ENCODE peak calls at places on chromosomes 16 and 17, in four cellular contexts. K, J, V and M are unnamed samples.

GRCh38 chr16:57647136-57647875 is 18.9 kb downstream of the ADGRG1 start:
- DNase-seq in K (no peak), J (no peak), V (no peak), M (no peak)

GRCh38 chr16:24668481-24669001 is 60.9 kb upstream of the TNRC6A start:
- DNase-seq in K (no peak), J (peak), V (no peak), M (no peak)

GRCh38 chr17:63279498-63280230 is 166.4 kb downstream of the CYB561 start:
- DNase-seq in K (no peak), J (peak), V (no peak), M (no peak)

GRCh38 chr16:78096386-78096785 is 3.1 kb upstream of the WWOX start:
- DNase-seq in K (no peak), J (no peak), V (no peak), M (no peak)

GRCh38 chr17:20226814-20227482 is 217.8 kb downstream of the SPECC1 start:
- DNase-seq in K (peak), J (peak), V (peak), M (no peak)

GRCh38 chr17:29617125-29617480 is 5.6 kb downstream of the CORO6 start:
- DNase-seq in K (peak), J (no peak), V (no peak), M (no peak)

GRCh38 chr16:10938844-10939648 is 3.2 kb downstream of the DEXI start:
- DNase-seq in K (no peak), J (no peak), V (no peak), M (no peak)

GRCh38 chr17:69457603-69458002 is 43.1 kb downstream of the MAP2K6 start:
- DNase-seq in K (no peak), J (no peak), V (no peak), M (no peak)

GRCh38 chr17:2724783-2725164 is 13.2 kb upstream of the CLUH start:
- DNase-seq in K (no peak), J (no peak), V (no peak), M (no peak)

GRCh38 chr17:43314582-43314981 is 80.8 kb upstream of the RNU2-1 start:
- DNase-seq in K (no peak), J (no peak), V (no peak), M (no peak)

GRCh38 chr17:8332688-8333087 is 7.0 kb upstream of the ODF4 start:
- DNase-seq in K (peak), J (no peak), V (no peak), M (no peak)

GRCh38 chr17:1764274-1764673 is 2.4 kb downstream of the SERPINF1 start:
- DNase-seq in K (peak), J (peak), V (no peak), M (no peak)

GRCh38 chr17:74361613-74362391 is at the start of gene BTBD17:
- DNase-seq in K (no peak), J (no peak), V (peak), M (no peak)

GRCh38 chr17:33521784-33522183 is 228.7 kb upstream of the ASIC2 start:
- DNase-seq in K (no peak), J (no peak), V (no peak), M (no peak)

GRCh38 chr16:48523415-48524204 is 86.4 kb downstream of the N4BP1 start:
- DNase-seq in K (no peak), J (no peak), V (no peak), M (no peak)

GRCh38 chr16:87234601-87235000 is 82.6 kb downstream of the C16orf95 start:
- DNase-seq in K (no peak), J (no peak), V (no peak), M (no peak)

GRCh38 chr17:14068542-14069250 is 608 bp upstream of the COX10 start:
- DNase-seq in K (no peak), J (no peak), V (no peak), M (no peak)

GRCh38 chr17:40517286-40517662 is 15.9 kb upstream of the TNS4 start:
- DNase-seq in K (peak), J (no peak), V (no peak), M (no peak)

GRCh38 chr17:17888821-17889220 is 52.0 kb upstream of the SREBF1 start:
- DNase-seq in K (no peak), J (no peak), V (no peak), M (no peak)

GRCh38 chr17:12180644-12181261 is 160.1 kb downstream of the MAP2K4 start:
- DNase-seq in K (no peak), J (peak), V (no peak), M (peak)

GRCh38 chr17:9356488-9356911 is 219.1 kb downstream of the STX8 start:
- DNase-seq in K (no peak), J (no peak), V (no peak), M (no peak)

GRCh38 chr17:42553866-42554249 is 1.1 kb downstream of the HSD17B1 start:
- DNase-seq in K (no peak), J (no peak), V (no peak), M (no peak)

GRCh38 chr17:11797803-11798202 is 199.5 kb downstream of the ZNF18 start:
- DNase-seq in K (no peak), J (no peak), V (no peak), M (no peak)

GRCh38 chr17:31686495-31686894 is 172.5 kb downstream of the COPRS start:
- DNase-seq in K (no peak), J (no peak), V (no peak), M (no peak)

GRCh38 chr16:13264749-13265552 is 363.6 kb downstream of the SHISA9 start:
- DNase-seq in K (no peak), J (no peak), V (no peak), M (no peak)

GRCh38 chr17:64178011-64178825 is 48.3 kb upstream of the ERN1 start:
- DNase-seq in K (no peak), J (no peak), V (no peak), M (no peak)

GRCh38 chr17:64216030-64216384 is 47.1 kb downstream of the TEX2 start:
- DNase-seq in K (no peak), J (no peak), V (no peak), M (no peak)

GRCh38 chr16:75266738-75267630 is 15.6 kb upstream of the BCAR1 start:
- DNase-seq in K (no peak), J (no peak), V (no peak), M (no peak)

GRCh38 chr16:79004281-79004680 is 596.3 kb downstream of the MAF start:
- DNase-seq in K (no peak), J (no peak), V (no peak), M (no peak)

GRCh38 chr16:84411768-84412167 is 43.4 kb downstream of the ATP2C2 start:
- DNase-seq in K (no peak), J (no peak), V (no peak), M (no peak)

GRCh38 chr17:61318684-61319098 is 81.0 kb upstream of the TBX2 start:
- DNase-seq in K (no peak), J (no peak), V (no peak), M (no peak)

GRCh38 chr17:78108726-78109488 is 19.6 kb downstream of the TMC6 start:
- DNase-seq in K (no peak), J (no peak), V (no peak), M (no peak)

GRCh38 chr16:3188925-3189825 is 1.2 kb downstream of the OR1F1 start:
- DNase-seq in K (no peak), J (no peak), V (no peak), M (no peak)

GRCh38 chr17:58302171-58302918 is 21.6 kb upstream of the MPO start:
- DNase-seq in K (no peak), J (no peak), V (no peak), M (no peak)

GRCh38 chr16:2285731-2286191 is 17.8 kb upstream of the RNPS1 start:
- DNase-seq in K (no peak), J (no peak), V (no peak), M (no peak)

GRCh38 chr16:28524544-28525179 is 14.1 kb downstream of the NUPR1 start:
- DNase-seq in K (no peak), J (no peak), V (no peak), M (no peak)
- TF ChIP-seq CTCF in K (no peak), J (no peak), V (no peak), M (no peak)

GRCh38 chr16:23505942-23506605 is 4.2 kb downstream of the GGA2 start:
- DNase-seq in K (no peak), J (no peak), V (no peak), M (no peak)
- TF ChIP-seq CTCF in K (no peak), J (no peak), V (no peak), M (no peak)

DNA sequence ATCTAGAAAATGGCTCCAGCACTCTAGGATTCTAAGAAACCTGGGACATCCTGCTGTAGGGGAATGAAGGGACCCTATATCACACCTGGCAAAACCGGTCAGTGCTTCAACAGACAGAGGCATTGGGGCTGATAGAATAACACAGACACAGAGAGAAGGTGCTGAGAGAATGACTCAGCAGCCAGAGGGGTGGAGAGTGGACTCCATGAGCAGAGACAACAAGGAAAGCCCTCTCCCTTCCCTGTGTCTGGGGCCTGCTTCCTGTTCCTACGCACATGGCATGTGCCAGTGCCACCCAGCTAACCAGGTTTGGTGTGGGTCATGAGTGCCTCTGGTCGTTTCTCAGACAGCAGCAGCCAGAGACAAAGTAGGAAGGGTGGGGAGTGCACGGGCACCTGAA is 140.3 kb downstream of the CCT6B start:
- DNase-seq in K (no peak), J (no peak), V (no peak), M (no peak)
- TF ChIP-seq CTCF in K (no peak), J (no peak), V (no peak), M (no peak)

DNA sequence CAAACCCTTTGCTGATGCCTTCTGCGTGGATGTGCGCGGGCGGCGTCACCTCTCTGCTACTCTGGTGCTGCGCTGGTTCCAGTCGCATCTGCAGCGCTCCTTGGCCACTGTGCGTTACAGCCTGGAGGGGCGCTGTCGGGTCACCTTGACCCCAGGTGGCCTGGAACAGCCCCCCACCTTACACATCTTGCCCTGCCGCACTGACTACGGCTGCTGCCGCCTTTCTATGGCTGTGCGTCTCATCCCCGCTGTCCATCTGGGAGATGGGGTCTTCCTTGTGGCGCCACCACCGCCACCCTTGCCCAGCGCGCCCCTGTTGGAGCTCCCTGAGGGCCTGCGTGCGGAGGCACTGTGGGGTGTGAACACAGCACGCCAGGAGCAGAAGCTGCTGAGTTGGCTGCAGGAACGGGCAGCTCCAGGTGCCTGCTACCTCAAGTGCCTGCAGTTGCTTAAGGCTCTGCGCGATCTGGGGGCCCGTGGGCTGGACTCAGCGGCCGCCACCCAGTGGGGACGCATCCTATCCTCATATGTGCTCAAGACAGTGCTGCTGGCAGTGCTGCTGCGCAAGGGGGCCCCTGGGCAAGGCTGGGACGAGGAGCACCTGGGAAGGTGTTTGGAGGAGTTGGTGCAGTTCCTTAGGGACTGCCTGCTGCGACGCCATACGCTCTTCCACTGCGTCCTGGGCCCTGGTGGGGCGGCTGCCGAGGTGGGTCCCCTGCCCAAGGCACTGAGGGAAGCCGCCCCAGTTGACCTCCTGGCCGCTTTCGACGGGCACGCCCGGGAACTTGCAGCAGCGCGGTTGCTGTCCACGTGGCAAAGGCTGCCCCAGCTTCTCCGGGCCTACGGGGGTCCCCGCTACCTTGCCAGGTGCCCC is 1.6 kb downstream of the ITPRIPL2 start:
- DNase-seq in K (no peak), J (no peak), V (no peak), M (no peak)
- TF ChIP-seq CTCF in K (no peak), J (peak), V (no peak), M (no peak)